ENCODE peak calls at places on chromosome 13, in six cellular contexts. P is HTR-8/SVneo; O is AG09309; B is Right ventricle myocardium superior; X is MV-4-11; I is activated naive CD8-positive, alpha-beta T cell treated with anti-CD3 and anti-CD28 coated beads, Interleukin-2, amount 50 U/mL, for 24 hours. Q is an unnamed sample.
A peak's percentile ranks its signal among the peaks of the same experiment; 100 is the strongest.

GRCh38 chr13:42078113-42078769 is 29.8 kb downstream of the DGKH start:
- DNase-seq in B (no peak), X (no peak), I (no peak), O (no peak), P (no peak), Q (peak; percentile 21)

GRCh38 chr13:114047358-114047881 is 73.5 kb upstream of the C13orf46 start:
- DNase-seq in O (no peak), X (no peak), B (peak; percentile 33), I (no peak), P (no peak), Q (no peak)

GRCh38 chr13:30685320-30685859 is 50.0 kb upstream of the ALOX5AP start:
- DNase-seq in P (no peak), B (no peak), I (no peak), O (no peak), X (no peak), Q (no peak)

GRCh38 chr13:40094056-40094455 is 438.6 kb downstream of the COG6 start:
- DNase-seq in X (no peak), B (no peak), I (no peak), O (peak; percentile 27), P (no peak), Q (no peak)

GRCh38 chr13:20902438-20903163 is at the start of gene XPO4:
- DNase-seq in P (peak; percentile 58), I (peak; percentile 85), X (peak; percentile 56), B (peak; percentile 89), O (no peak), Q (peak; percentile 91)

GRCh38 chr13:110266983-110267382 is 40.0 kb downstream of the COL4A1 start:
- DNase-seq in X (no peak), O (no peak), B (no peak), I (no peak), P (no peak), Q (no peak)

GRCh38 chr13:77981191-77981925 is 62.7 kb upstream of the EDNRB start:
- DNase-seq in B (no peak), X (no peak), P (no peak), O (no peak), I (no peak), Q (no peak)

GRCh38 chr13:50401721-50402510 is 386.7 kb downstream of the KCNRG start:
- DNase-seq in B (no peak), P (no peak), I (no peak), X (no peak), O (peak; percentile 81), Q (no peak)

GRCh38 chr13:76812206-76812882 is 73.9 kb downstream of the KCTD12 start:
- DNase-seq in B (peak; percentile 85), P (no peak), O (peak; percentile 18), I (no peak), X (peak; percentile 91), Q (no peak)

GRCh38 chr13:28181413-28181812 is 43.1 kb downstream of the PAN3 start:
- DNase-seq in P (peak; percentile 32), B (no peak), X (no peak), O (peak; percentile 8), I (no peak), Q (no peak)

GRCh38 chr13:106521101-106521799 is 14.2 kb downstream of the EFNB2 start:
- DNase-seq in P (no peak), B (no peak), I (no peak), O (no peak), X (no peak), Q (no peak)

GRCh38 chr13:61779456-61779855 is 363.8 kb upstream of the PCDH20 start:
- DNase-seq in B (no peak), I (no peak), P (no peak), X (no peak), O (no peak), Q (no peak)

GRCh38 chr13:108195146-108195545 is 20.2 kb downstream of the LIG4 start:
- DNase-seq in B (no peak), P (no peak), O (no peak), X (no peak), I (no peak), Q (no peak)

GRCh38 chr13:37811441-37811840 is 58.1 kb downstream of the TRPC4 start:
- DNase-seq in O (no peak), I (no peak), X (no peak), P (no peak), B (no peak), Q (no peak)

GRCh38 chr13:101529419-101529818 is 76.9 kb downstream of the ITGBL1 start:
- DNase-seq in B (no peak), O (peak; percentile 65), P (no peak), X (peak; percentile 14), I (no peak), Q (peak; percentile 54)

GRCh38 chr13:112748947-112749346 is 59.1 kb downstream of the ATP11A start:
- DNase-seq in B (peak; percentile 86), X (no peak), I (no peak), O (no peak), P (no peak), Q (no peak)

GRCh38 chr13:35978607-35979316 is 152.4 kb downstream of the DCLK1 start:
- DNase-seq in B (no peak), I (peak; percentile 16), P (peak; percentile 29), O (peak; percentile 40), X (peak; percentile 35), Q (peak; percentile 47)

GRCh38 chr13:51066091-51066831 is 44.8 kb downstream of the C13orf42 start:
- DNase-seq in P (peak; percentile 2), I (no peak), X (no peak), B (no peak), O (no peak), Q (no peak)

GRCh38 chr13:59356607-59357006 is 807.1 kb downstream of the DIAPH3 start:
- DNase-seq in P (no peak), I (no peak), X (peak; percentile 46), B (peak; percentile 90), O (no peak), Q (peak; percentile 12)

GRCh38 chr13:52600666-52601065 is 41.6 kb upstream of the HNRNPA1L2 start:
- DNase-seq in I (no peak), O (no peak), X (no peak), P (no peak), B (no peak), Q (no peak)

GRCh38 chr13:26184791-26185250 is 37.3 kb downstream of the RNF6 start:
- DNase-seq in O (peak; percentile 17), X (peak; percentile 68), P (peak; percentile 45), B (peak; percentile 57), I (peak; percentile 68), Q (peak; percentile 87)

GRCh38 chr13:43880930-43881329 is 1.2 kb downstream of the LACC1 start:
- DNase-seq in B (no peak), I (no peak), X (no peak), P (no peak), O (no peak), Q (no peak)

GRCh38 chr13:66558511-66558910 is 671.6 kb downstream of the PCDH9 start:
- DNase-seq in O (no peak), B (no peak), I (no peak), P (no peak), X (peak; percentile 92), Q (no peak)

GRCh38 chr13:36834299-36834698 is 15.3 kb downstream of the RFXAP start:
- DNase-seq in O (no peak), B (no peak), X (no peak), I (no peak), P (no peak), Q (no peak)

GRCh38 chr13:64371045-64371444 is 2859.1 kb downstream of the PCDH9 start:
- DNase-seq in P (peak; percentile 2), O (no peak), X (no peak), B (no peak), I (no peak), Q (no peak)